ENCODE peak calls at places on chromosome 3, in ten cellular contexts. Z, D, S, C, R, T, P, N, O and Q are unnamed samples.

GRCh38 chr3:137105277-137105977 is 147.6 kb downstream of the IL20RB start:
- DNase-seq in D (peak), C (peak), N (peak), S (no peak), O (peak), P (peak), T (no peak), Z (no peak), R (peak), Q (peak)

GRCh38 chr3:70180664-70181063 is 131.8 kb downstream of the MDFIC2 start:
- DNase-seq in S (no peak), D (no peak), O (no peak), N (no peak), C (no peak), P (no peak), R (no peak), Z (no peak), T (no peak), Q (peak)

GRCh38 chr3:128316456-128316855 is 150.2 kb downstream of the DNAJB8 start:
- DNase-seq in P (no peak), O (no peak), T (no peak), D (no peak), R (no peak), S (peak), C (no peak), Z (no peak), N (no peak), Q (peak)

GRCh38 chr3:12120374-12121140 is 38.2 kb downstream of the TIMP4 start:
- DNase-seq in S (no peak), O (no peak), N (no peak), C (no peak), Z (no peak), D (no peak), T (no peak), R (no peak), P (no peak), Q (no peak)

GRCh38 chr3:94972066-94972465 is 909.2 kb downstream of the NSUN3 start:
- DNase-seq in N (no peak), D (no peak), C (no peak), P (no peak), T (no peak), R (no peak), S (no peak), Z (no peak), O (no peak), Q (no peak)

GRCh38 chr3:38755130-38755529 is 60.9 kb downstream of the SCN10A start:
- DNase-seq in P (no peak), R (no peak), O (no peak), T (no peak), Z (no peak), C (no peak), S (no peak), D (no peak), N (no peak), Q (peak)

GRCh38 chr3:122913539-122914100 is 113.9 kb downstream of the SEMA5B start:
- DNase-seq in R (no peak), T (no peak), N (no peak), O (no peak), Z (no peak), D (no peak), P (no peak), C (no peak), S (no peak), Q (no peak)

GRCh38 chr3:130700541-130700940 is 46.1 kb downstream of the PIK3R4 start:
- DNase-seq in O (no peak), S (no peak), T (no peak), N (no peak), D (no peak), R (no peak), Z (no peak), C (no peak), P (no peak), Q (peak)

GRCh38 chr3:81242871-81243270 is 518.6 kb downstream of the GBE1 start:
- DNase-seq in T (no peak), D (no peak), S (no peak), O (peak), C (no peak), Z (no peak), P (no peak), N (peak), R (peak), Q (peak)

GRCh38 chr3:23405081-23405480 is 202.0 kb downstream of the UBE2E2 start:
- DNase-seq in R (no peak), D (no peak), N (no peak), P (peak), O (no peak), Z (no peak), T (no peak), C (no peak), S (no peak), Q (peak)

GRCh38 chr3:185825639-185826481 is 1.0 kb upstream of the IGF2BP2 start:
- DNase-seq in T (no peak), D (no peak), R (peak), C (peak), Z (no peak), S (no peak), P (peak), N (peak), O (peak), Q (peak)

GRCh38 chr3:160486459-160486869 is 36.9 kb upstream of the TRIM59 start:
- DNase-seq in S (no peak), C (peak), O (peak), P (peak), N (no peak), D (no peak), T (no peak), Z (no peak), R (peak), Q (peak)

GRCh38 chr3:52399593-52399992 is 45.3 kb downstream of the SEMA3G start:
- DNase-seq in P (no peak), T (no peak), R (no peak), S (no peak), C (no peak), N (no peak), D (no peak), Z (no peak), O (no peak), Q (no peak)

GRCh38 chr3:52244061-52244628 is 1.4 kb upstream of the PPM1M start:
- DNase-seq in T (no peak), N (no peak), Z (no peak), D (no peak), P (peak), S (no peak), C (no peak), O (peak), R (no peak), Q (no peak)

GRCh38 chr3:29531611-29532150 is 250.8 kb downstream of the RBMS3 start:
- DNase-seq in R (no peak), O (no peak), T (no peak), C (no peak), P (no peak), S (no peak), Z (no peak), D (no peak), N (no peak), Q (no peak)

GRCh38 chr3:53719796-53720195 is 126.4 kb downstream of the CHDH start:
- DNase-seq in O (no peak), C (no peak), T (no peak), R (no peak), S (no peak), D (no peak), Z (no peak), N (no peak), P (no peak), Q (peak)

GRCh38 chr3:196666001-196666867 is 26.7 kb downstream of the NRROS start:
- DNase-seq in R (peak), N (no peak), O (peak), C (peak), D (no peak), S (no peak), Z (peak), T (no peak), P (no peak), Q (peak)

GRCh38 chr3:127738192-127738840 is 65.6 kb downstream of the ABTB1 start:
- DNase-seq in Z (no peak), D (no peak), R (no peak), N (no peak), P (no peak), C (no peak), T (no peak), O (peak), S (no peak), Q (peak)

GRCh38 chr3:183400352-183400751 is 28.1 kb downstream of the MCF2L2 start:
- DNase-seq in S (no peak), Z (no peak), O (no peak), T (no peak), C (no peak), N (no peak), R (no peak), D (no peak), P (no peak), Q (no peak)

GRCh38 chr3:66378256-66378655 is 122.6 kb downstream of the LRIG1 start:
- DNase-seq in N (peak), T (no peak), O (peak), P (peak), S (peak), C (no peak), Z (no peak), D (no peak), R (no peak), Q (no peak)

GRCh38 chr3:64463981-64464380 is 223.8 kb downstream of the ADAMTS9 start:
- DNase-seq in C (no peak), S (no peak), R (no peak), T (no peak), Z (peak), N (no peak), P (no peak), O (no peak), D (no peak), Q (no peak)